ENCODE peak calls at places on chromosomes 16 and 17, in nine cellular contexts. I is glutamatergic neuron, V is colonic mucosa, Q is GM12865, L is GM20000, O is WTC11, Z is AG10803, C is tibial artery, W is mammary epithelial cell. B is an unnamed sample.

GRCh38 chr16:20866161-20866772 is 33.9 kb downstream of the DCUN1D3 start:
- DNase-seq in I (peak), V (peak), Q (peak), L (no peak), O (no peak), Z (peak), C (peak), W (peak), B (no peak)

GRCh38 chr17:29731589-29731929 is 108.8 kb upstream of the CORO6 start:
- DNase-seq in I (no peak), V (no peak), Q (no peak), L (no peak), O (no peak), Z (no peak), C (no peak), W (no peak), B (no peak)

GRCh38 chr16:68889508-68890150 is 46.3 kb downstream of the TANGO6 start:
- DNase-seq in I (no peak), V (no peak), Q (no peak), L (no peak), O (no peak), Z (no peak), C (no peak), W (no peak), B (no peak)

GRCh38 chr16:68287276-68288251 is 23.2 kb downstream of the SLC7A6OS start:
- DNase-seq in I (no peak), V (no peak), Q (no peak), L (no peak), O (no peak), Z (peak), C (peak), W (peak), B (no peak)

GRCh38 chr16:59045496-59045895 is 311.4 kb upstream of the GOT2 start:
- DNase-seq in I (no peak), V (no peak), Q (no peak), L (no peak), O (no peak), Z (peak), C (no peak), W (no peak), B (no peak)

GRCh38 chr17:4161179-4161559 is 18.2 kb downstream of the CYB5D2 start:
- DNase-seq in I (no peak), V (no peak), Q (no peak), L (no peak), O (peak), Z (peak), C (peak), W (peak), B (no peak)

GRCh38 chr16:24318670-24319069 is 62.5 kb downstream of the CACNG3 start:
- DNase-seq in I (no peak), V (no peak), Q (peak), L (no peak), O (peak), Z (no peak), C (no peak), W (no peak), B (no peak)

GRCh38 chr16:81703177-81704155 is 75.6 kb upstream of the PLCG2 start:
- DNase-seq in I (no peak), V (no peak), Q (no peak), L (no peak), O (no peak), Z (peak), C (no peak), W (peak), B (no peak)

GRCh38 chr17:46962374-46962790 is 16.7 kb downstream of the RPRML start:
- DNase-seq in I (no peak), V (no peak), Q (peak), L (no peak), O (no peak), Z (peak), C (peak), W (no peak), B (no peak)

GRCh38 chr17:3485481-3486068 is 9.8 kb downstream of the ASPA start:
- DNase-seq in I (no peak), V (no peak), Q (no peak), L (no peak), O (no peak), Z (no peak), C (no peak), W (no peak), B (no peak)

GRCh38 chr16:53042235-53042645 is 10.5 kb downstream of the CHD9NB start:
- DNase-seq in I (no peak), V (no peak), Q (no peak), L (no peak), O (no peak), Z (no peak), C (no peak), W (no peak), B (no peak)

GRCh38 chr17:61253937-61254677 is 145.5 kb upstream of the TBX2 start:
- DNase-seq in I (no peak), V (peak), Q (no peak), L (no peak), O (no peak), Z (no peak), C (no peak), W (no peak), B (no peak)

GRCh38 chr17:45838751-45839150 is 5.9 kb upstream of the SPPL2C start:
- DNase-seq in I (no peak), V (no peak), Q (no peak), L (no peak), O (no peak), Z (no peak), C (no peak), W (no peak), B (no peak)

GRCh38 chr16:47987136-47987535 is 168.7 kb downstream of the ABCC12 start:
- DNase-seq in I (no peak), V (no peak), Q (no peak), L (no peak), O (no peak), Z (no peak), C (no peak), W (peak), B (no peak)

GRCh38 chr16:83954577-83955016 is 1.6 kb downstream of the OSGIN1 start:
- DNase-seq in I (no peak), V (peak), Q (no peak), L (no peak), O (no peak), Z (peak), C (peak), W (peak), B (no peak)

GRCh38 chr17:50210249-50211225 is 9.1 kb upstream of the COL1A1 start:
- DNase-seq in I (peak), V (peak), Q (no peak), L (no peak), O (peak), Z (peak), C (peak), W (peak), B (no peak)

GRCh38 chr16:50509521-50510341 is 38.5 kb upstream of the NKD1 start:
- DNase-seq in I (no peak), V (peak), Q (peak), L (peak), O (peak), Z (peak), C (no peak), W (no peak), B (peak)

GRCh38 chr17:27269201-27269600 is 24.7 kb upstream of the WSB1 start:
- DNase-seq in I (no peak), V (no peak), Q (no peak), L (no peak), O (no peak), Z (no peak), C (no peak), W (no peak), B (no peak)

GRCh38 chr17:16261049-16261448 is 44.0 kb downstream of the PIGL start:
- DNase-seq in I (no peak), V (no peak), Q (no peak), L (no peak), O (no peak), Z (no peak), C (no peak), W (no peak), B (no peak)

GRCh38 chr17:28228109-28228840 is 90.7 kb upstream of the TMEM97 start:
- DNase-seq in I (no peak), V (no peak), Q (no peak), L (no peak), O (no peak), Z (no peak), C (peak), W (no peak), B (peak)

GRCh38 chr17:75773808-75774470 is 8.9 kb upstream of the GALK1 start:
- DNase-seq in I (no peak), V (no peak), Q (no peak), L (no peak), O (peak), Z (no peak), C (peak), W (no peak), B (no peak)

GRCh38 chr17:79658811-79659207 is 48.0 kb upstream of the RBFOX3 start:
- DNase-seq in I (peak), V (no peak), Q (peak), L (peak), O (peak), Z (peak), C (no peak), W (no peak), B (peak)

GRCh38 chr16:57485916-57486857 is at the start of gene DOK4:
- DNase-seq in I (peak), V (peak), Q (peak), L (peak), O (peak), Z (peak), C (peak), W (peak), B (peak)

GRCh38 chr17:9575381-9576072 is at the start of gene STX8:
- DNase-seq in I (peak), V (peak), Q (peak), L (peak), O (peak), Z (peak), C (peak), W (peak), B (peak)

GRCh38 chr17:9576521-9577401 is at the start of gene CFAP52:
- DNase-seq in I (peak), V (peak), Q (peak), L (peak), O (peak), Z (peak), C (peak), W (peak), B (peak)

GRCh38 chr17:9577402-9577709 is 914 bp downstream of the CFAP52 start:
- DNase-seq in I (no peak), V (no peak), Q (no peak), L (no peak), O (no peak), Z (no peak), C (no peak), W (no peak), B (no peak)
- TF ChIP-seq CTCF in I (no peak), V (no peak), Q (no peak), L (no peak), O (no peak), Z (no peak), C (no peak), W (no peak), B (no peak)

DNA sequence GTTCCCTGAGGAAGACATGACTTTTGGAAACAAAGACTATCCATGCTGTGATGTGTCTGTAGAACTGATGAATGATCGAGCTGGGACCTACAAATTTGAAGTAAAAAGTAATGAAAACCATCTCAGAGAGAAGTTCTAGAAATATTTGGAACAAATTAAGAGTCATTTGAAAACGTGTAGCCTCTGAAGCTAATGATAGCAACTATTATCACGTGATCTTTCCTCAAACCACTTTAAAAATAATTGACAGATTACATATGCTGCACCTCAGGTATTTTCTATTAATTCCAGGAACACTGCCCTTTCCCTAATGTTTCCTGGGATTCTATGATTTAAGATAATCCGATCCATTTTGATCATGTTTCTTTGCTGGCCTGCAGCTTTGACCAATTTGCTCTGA is 990.3 kb downstream of the CDH8 start:
- DNase-seq in I (no peak), V (no peak), Q (no peak), L (no peak), O (no peak), Z (no peak), C (no peak), W (no peak), B (no peak)
- TF ChIP-seq CTCF in I (no peak), V (no peak), Q (no peak), L (no peak), O (no peak), Z (no peak), C (no peak), W (no peak), B (no peak)

GRCh38 chr17:57518587-57519118 is 226.4 kb downstream of the CCDC182 start:
- DNase-seq in I (peak), V (no peak), Q (no peak), L (no peak), O (no peak), Z (no peak), C (no peak), W (no peak), B (no peak)
- TF ChIP-seq CTCF in I (no peak), V (no peak), Q (no peak), L (no peak), O (no peak), Z (no peak), C (no peak), W (no peak), B (no peak)

DNA sequence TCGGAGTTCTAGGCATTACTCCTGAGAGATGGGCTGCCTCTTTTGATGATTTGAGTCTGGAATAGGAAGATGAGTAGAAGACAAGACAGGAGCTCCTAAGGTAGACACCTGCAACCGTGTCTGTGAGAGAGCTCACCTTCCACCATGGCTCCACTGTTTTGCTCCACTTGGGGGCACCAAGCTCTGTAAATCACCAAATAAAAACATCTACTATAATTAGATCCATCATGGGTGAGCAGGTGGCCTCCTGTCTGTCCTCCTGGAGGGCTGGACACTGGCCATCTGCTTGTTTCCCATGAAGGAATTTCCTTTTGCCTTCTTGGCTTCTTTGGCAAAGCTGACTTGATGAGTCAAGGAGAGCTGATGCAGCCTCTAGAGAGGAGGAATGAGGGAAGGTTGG is 179.0 kb downstream of the HAPSTR1 start:
- DNase-seq in I (no peak), V (no peak), Q (no peak), L (no peak), O (no peak), Z (no peak), C (no peak), W (no peak), B (no peak)
- TF ChIP-seq CTCF in I (no peak), V (no peak), Q (no peak), L (no peak), O (no peak), Z (no peak), C (no peak), W (no peak), B (no peak)

DNA sequence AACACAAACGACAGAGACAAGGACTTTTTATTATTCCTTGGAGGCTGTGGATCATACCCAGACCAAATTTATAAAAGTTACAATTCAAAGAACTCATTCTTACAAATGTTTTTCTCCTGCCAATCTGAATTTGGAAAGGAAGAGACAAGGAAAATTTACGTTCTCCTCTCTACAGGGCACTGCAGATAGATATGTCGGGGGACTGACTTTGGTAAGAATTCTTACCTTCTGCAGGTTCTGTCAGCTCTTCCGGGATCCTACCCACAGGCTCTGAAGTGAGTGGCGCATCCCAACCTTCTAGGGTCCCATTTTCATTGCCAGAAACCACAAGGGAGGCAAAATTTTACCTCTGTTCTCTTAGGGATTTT is 2.2 kb upstream of the SLFN12L start:
- DNase-seq in I (no peak), V (no peak), Q (no peak), L (no peak), O (no peak), Z (no peak), C (no peak), W (no peak), B (no peak)
- TF ChIP-seq CTCF in I (peak), V (peak), Q (no peak), L (no peak), O (no peak), Z (no peak), C (no peak), W (no peak), B (no peak)

GRCh38 chr16:85098565-85098964 is 13.7 kb downstream of the CIBAR2 start:
- DNase-seq in I (no peak), V (no peak), Q (no peak), L (no peak), O (no peak), Z (no peak), C (no peak), W (no peak), B (no peak)

GRCh38 chr16:85102106-85102630 is 10.1 kb downstream of the CIBAR2 start:
- DNase-seq in I (no peak), V (no peak), Q (peak), L (no peak), O (no peak), Z (no peak), C (no peak), W (no peak), B (no peak)

GRCh38 chr16:85096921-85097320 is 15.4 kb downstream of the CIBAR2 start:
- DNase-seq in I (no peak), V (no peak), Q (no peak), L (no peak), O (no peak), Z (no peak), C (no peak), W (no peak), B (no peak)

GRCh38 chr16:85103096-85104079 is 8.9 kb downstream of the CIBAR2 start:
- DNase-seq in I (no peak), V (no peak), Q (no peak), L (no peak), O (no peak), Z (no peak), C (no peak), W (no peak), B (no peak)

GRCh38 chr16:85100265-85100664 is 12.0 kb downstream of the CIBAR2 start:
- DNase-seq in I (no peak), V (no peak), Q (no peak), L (no peak), O (no peak), Z (no peak), C (no peak), W (no peak), B (no peak)
- TF ChIP-seq CTCF in I (no peak), V (no peak), Q (no peak), L (no peak), O (no peak), Z (no peak), C (no peak), W (no peak), B (no peak)

GRCh38 chr16:70508752-70509151 is 14.6 kb downstream of the COG4 start:
- DNase-seq in I (no peak), V (no peak), Q (peak), L (peak), O (no peak), Z (no peak), C (no peak), W (no peak), B (no peak)
- TF ChIP-seq CTCF in I (no peak), V (no peak), Q (no peak), L (no peak), O (no peak), Z (no peak), C (no peak), W (peak), B (no peak)

GRCh38 chr17:80991645-80992076 is at the start of gene CHMP6:
- DNase-seq in I (peak), V (peak), Q (peak), L (peak), O (peak), Z (peak), C (peak), W (peak), B (peak)
- TF ChIP-seq CTCF in I (no peak), V (no peak), Q (peak), L (no peak), O (no peak), Z (peak), C (peak), W (peak), B (peak)

GRCh38 chr17:68610554-68610953 is 9.4 kb upstream of the FAM20A start:
- DNase-seq in I (no peak), V (no peak), Q (no peak), L (no peak), O (no peak), Z (no peak), C (no peak), W (no peak), B (no peak)

GRCh38 chr17:68613739-68614298 is 12.7 kb upstream of the FAM20A start:
- DNase-seq in I (peak), V (peak), Q (peak), L (peak), O (peak), Z (peak), C (no peak), W (peak), B (peak)

GRCh38 chr17:68612923-68613292 is 11.7 kb upstream of the FAM20A start:
- DNase-seq in I (no peak), V (no peak), Q (no peak), L (no peak), O (no peak), Z (no peak), C (no peak), W (no peak), B (no peak)

GRCh38 chr17:68612228-68612922 is 11.2 kb upstream of the FAM20A start:
- DNase-seq in I (no peak), V (no peak), Q (no peak), L (no peak), O (no peak), Z (no peak), C (no peak), W (no peak), B (no peak)

DNA sequence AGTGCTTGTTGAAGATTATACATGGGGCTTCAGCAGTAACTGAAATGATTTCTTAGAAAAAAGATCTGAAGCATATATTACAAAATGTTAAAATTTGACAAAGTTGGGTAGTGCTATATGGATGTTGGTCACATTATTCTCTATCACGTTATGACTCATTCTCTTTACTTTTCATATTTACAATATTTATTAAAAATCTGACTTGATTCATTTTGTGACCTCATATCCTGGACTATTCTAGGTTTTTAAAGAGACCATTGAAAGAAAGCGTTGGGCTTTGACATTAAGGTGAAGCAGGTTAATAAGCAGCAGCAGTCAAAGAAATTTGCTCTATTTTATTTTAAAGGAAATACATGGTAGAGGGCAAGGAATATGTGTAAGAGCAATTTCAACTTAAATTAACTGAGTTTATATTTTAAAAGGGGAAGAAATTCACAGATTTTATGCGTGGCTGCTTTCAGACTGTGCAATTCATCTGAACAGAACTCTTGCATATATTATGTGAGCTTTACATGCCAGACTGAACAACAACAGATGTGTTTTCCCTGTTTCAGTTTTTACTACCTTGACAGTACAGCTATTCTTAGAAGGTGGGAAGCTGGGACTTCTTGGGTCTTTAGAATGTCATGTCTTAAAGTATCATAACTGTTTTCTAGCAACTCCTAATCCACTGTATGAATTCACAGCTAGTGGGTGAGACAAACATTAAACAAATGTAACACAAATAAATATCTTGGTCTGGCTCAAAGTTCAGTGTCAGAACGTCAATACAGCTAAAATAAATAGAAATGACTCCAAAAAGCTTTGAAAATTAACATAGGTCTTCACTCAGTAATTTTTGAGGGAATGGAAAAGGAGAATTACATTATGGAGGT is 10.4 kb upstream of the FAM20A start:
- DNase-seq in I (no peak), V (no peak), Q (no peak), L (no peak), O (no peak), Z (no peak), C (no peak), W (no peak), B (no peak)
- TF ChIP-seq CTCF in I (no peak), V (no peak), Q (no peak), L (no peak), O (no peak), Z (no peak), C (no peak), W (no peak), B (no peak)